ENCODE peak calls at places on chromosomes 13 and 19, in six cellular contexts. S is cardiac muscle cell, C is RWPE2, M is HFF-Myc, L is progenitor cell of endocrine pancreas, R is BE2C. G is an unnamed sample.

GRCh38 chr19:3359850-3360493 is 6.4 kb upstream of the NFIC start:
- DNase-seq in S (peak; percentile 47), C (no peak), M (no peak), L (no peak), R (no peak), G (no peak)

GRCh38 chr13:45055902-45056648 is 64.2 kb upstream of the GTF2F2 start:
- DNase-seq in S (peak; percentile 71), C (no peak), M (peak; percentile 70), L (no peak), R (no peak), G (no peak)

GRCh38 chr19:10299545-10300458 is 9.8 kb downstream of the ZGLP1 start:
- DNase-seq in S (no peak), C (no peak), M (no peak), L (no peak), R (no peak), G (no peak)

GRCh38 chr19:6260912-6261636 is 18.7 kb downstream of the MLLT1 start:
- DNase-seq in S (no peak), C (no peak), M (no peak), L (no peak), R (peak; percentile 65), G (peak; percentile 41)

GRCh38 chr13:27919934-27920676 is at the start of gene PDX1:
- DNase-seq in S (no peak), C (no peak), M (no peak), L (peak; percentile 83), R (peak; percentile 38), G (no peak)

GRCh38 chr19:1251233-1251502 is 2.8 kb downstream of the MIDN start:
- DNase-seq in S (peak; percentile 82), C (no peak), M (no peak), L (no peak), R (peak; percentile 79), G (no peak)

GRCh38 chr19:36377541-36378178 is 1.3 kb downstream of the ZFP14 start:
- DNase-seq in S (no peak), C (no peak), M (no peak), L (no peak), R (no peak), G (no peak)

GRCh38 chr19:1241417-1242095 is at the start of gene ATP5F1D:
- DNase-seq in S (peak; percentile 97), C (peak; percentile 91), M (no peak), L (peak; percentile 69), R (peak; percentile 96), G (peak; percentile 81)

GRCh38 chr19:6887326-6887725 is at the start of gene ADGRE1:
- DNase-seq in S (no peak), C (no peak), M (no peak), L (no peak), R (no peak), G (no peak)

GRCh38 chr13:19927117-19927734 is 31.3 kb upstream of the ZMYM2 start:
- DNase-seq in S (peak; percentile 15), C (no peak), M (no peak), L (no peak), R (no peak), G (no peak)
- TF ChIP-seq CTCF in S (peak; percentile 22), C (peak; percentile 81), M (peak; percentile 29), L (peak; percentile 27), R (peak; percentile 36), G (peak; percentile 59)

DNA sequence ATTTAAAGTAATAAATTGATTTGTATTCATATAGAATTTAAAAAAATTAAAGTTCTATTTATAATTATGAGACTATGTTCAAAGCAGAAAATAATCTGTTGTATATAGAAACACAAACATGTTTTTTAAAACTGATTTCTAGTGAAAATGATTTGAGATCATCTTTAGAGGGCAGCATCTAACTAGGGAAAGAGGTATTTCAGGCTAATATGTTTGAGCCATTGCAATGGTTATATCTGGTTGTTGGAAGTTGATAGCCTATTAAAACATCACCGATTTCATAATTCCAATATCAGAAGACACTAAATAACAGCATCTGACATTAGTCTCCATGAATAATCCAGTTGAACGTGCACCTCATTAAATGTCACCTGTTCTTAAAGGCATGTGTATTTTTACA is 79.8 kb upstream of the SLITRK6 start:
- DNase-seq in S (no peak), C (no peak), M (no peak), L (no peak), R (no peak), G (no peak)
- TF ChIP-seq CTCF in S (no peak), C (no peak), M (no peak), L (no peak), R (no peak), G (no peak)

GRCh38 chr13:67366533-67366932 is 136.4 kb upstream of the PCDH9 start:
- DNase-seq in S (peak; percentile 52), C (no peak), M (no peak), L (no peak), R (no peak), G (no peak)
- TF ChIP-seq CTCF in S (peak; percentile 35), C (peak; percentile 34), M (no peak), L (peak; percentile 14), R (peak; percentile 48), G (peak; percentile 29)

GRCh38 chr13:78098249-78098648 is 179.6 kb upstream of the EDNRB start:
- DNase-seq in S (no peak), C (no peak), M (no peak), L (no peak), R (no peak), G (no peak)

GRCh38 chr13:78100481-78100880 is 181.8 kb upstream of the EDNRB start:
- DNase-seq in S (no peak), C (no peak), M (peak; percentile 15), L (no peak), R (no peak), G (no peak)

DNA sequence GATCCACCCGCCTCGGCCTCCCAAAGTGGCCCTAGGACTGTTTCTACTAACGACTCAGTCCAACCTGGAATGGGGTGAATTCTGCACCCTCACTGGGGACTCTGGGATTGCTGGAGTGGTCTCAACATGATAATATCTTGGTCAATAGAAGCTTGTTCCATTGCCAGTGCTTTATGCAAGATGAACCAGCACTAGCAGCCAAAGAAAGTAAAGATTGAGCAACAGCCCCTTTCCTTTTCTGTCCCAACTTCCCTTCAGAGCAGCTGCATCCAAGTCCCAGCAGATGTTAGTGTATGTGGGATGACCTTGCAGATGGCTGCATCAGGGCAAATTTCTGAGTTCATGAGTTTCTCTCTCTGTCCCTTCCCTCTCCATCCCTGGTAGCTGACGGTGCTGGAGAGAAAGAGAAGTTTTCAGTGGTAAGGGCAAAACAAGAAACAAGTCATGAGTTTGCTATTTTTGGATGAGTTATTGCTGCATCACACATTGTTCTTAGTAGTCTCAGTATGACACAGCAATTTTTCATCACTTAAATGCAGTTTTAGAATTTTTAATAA is 183.6 kb upstream of the EDNRB start:
- DNase-seq in S (peak; percentile 91), C (no peak), M (no peak), L (no peak), R (no peak), G (no peak)
- TF ChIP-seq CTCF in S (no peak), C (no peak), M (no peak), L (no peak), R (no peak), G (no peak)

GRCh38 chr13:100809856-100810255 is 135.3 kb upstream of the TMTC4 start:
- DNase-seq in S (no peak), C (no peak), M (no peak), L (no peak), R (no peak), G (no peak)
- TF ChIP-seq CTCF in S (no peak), C (no peak), M (no peak), L (no peak), R (no peak), G (no peak)

DNA sequence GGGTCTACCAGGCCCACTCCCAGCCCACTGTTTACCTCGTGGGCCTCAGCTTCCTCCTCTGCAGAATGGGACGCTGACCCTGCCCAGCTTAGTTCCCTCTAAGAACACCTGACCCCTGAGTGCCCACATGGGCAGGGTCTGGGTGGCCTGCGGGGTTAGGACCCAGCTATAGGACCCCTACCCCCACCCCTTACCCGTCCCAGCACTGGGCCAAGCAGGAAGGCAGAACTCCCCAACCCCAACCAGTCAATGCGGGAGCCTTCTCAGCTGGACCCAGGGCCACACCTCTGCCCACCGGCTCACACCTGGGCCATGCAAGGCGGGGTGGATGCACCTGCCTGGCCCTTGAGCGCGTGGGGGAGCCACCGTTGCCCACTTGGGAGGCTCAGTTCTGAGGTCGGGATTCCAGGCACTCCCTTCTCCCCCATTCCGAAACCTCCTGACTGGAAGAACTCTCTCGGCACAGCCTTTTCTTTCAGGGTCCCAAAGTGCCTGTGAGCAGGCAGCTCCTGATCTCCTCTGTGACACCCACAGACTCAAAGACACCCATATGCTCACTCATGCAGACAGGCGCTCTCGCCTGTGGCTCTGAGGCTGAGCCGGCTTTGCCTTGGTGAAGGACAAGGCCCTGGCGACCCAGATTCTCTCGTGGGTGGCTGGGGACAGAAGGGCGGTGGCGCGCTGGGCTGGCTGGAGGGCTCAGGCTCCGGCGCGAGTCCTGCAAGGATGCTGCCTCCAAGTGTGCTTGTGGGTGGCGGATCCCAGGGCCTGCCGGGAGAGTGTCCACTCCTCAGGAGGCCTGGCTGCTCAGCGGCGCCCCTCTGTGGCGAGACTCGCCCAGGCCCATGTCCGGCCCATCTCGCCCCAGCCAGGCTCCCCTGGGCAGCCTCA is 27.9 kb upstream of the PARP4 start:
- DNase-seq in S (peak; percentile 54), C (no peak), M (no peak), L (no peak), R (no peak), G (peak; percentile 20)
- TF ChIP-seq CTCF in S (peak; percentile 52), C (no peak), M (peak; percentile 40), L (peak; percentile 38), R (peak; percentile 5), G (peak; percentile 33)

DNA sequence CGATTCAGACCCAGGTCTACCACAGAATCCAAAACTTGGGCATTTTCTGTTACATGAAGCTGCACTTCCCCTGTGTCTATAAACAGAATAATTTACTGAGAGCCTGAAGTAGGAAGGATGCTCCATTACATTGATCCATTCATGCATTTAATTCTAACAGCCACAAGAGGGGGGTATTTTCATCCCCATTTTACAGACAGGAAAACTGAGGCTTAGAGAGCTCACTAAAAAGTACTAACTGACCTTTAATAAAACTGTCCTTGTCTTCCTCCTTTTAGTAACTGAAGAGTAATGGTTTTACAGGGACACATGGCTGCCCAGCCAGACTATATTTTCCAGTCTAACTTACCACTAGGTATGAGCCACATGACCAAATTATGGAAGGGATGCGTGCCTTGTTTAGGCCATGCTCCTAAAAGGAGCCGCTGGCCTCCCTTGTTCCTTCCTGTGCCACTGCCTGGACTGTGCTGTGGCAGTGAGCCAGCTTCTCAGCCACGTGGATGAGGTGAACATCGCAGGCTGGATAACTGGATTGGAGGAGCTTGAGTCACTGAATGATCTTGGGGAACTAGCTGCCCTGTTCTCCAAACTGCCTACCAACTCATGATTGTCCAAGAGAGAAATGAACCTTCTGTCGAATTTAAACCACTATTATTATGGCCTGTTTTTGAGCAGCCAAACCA is 108.3 kb downstream of the DOCK9 start:
- DNase-seq in S (peak; percentile 27), C (no peak), M (no peak), L (no peak), R (peak; percentile 29), G (no peak)
- TF ChIP-seq CTCF in S (no peak), C (peak; percentile 22), M (peak; percentile 11), L (peak; percentile 32), R (no peak), G (peak; percentile 49)

DNA sequence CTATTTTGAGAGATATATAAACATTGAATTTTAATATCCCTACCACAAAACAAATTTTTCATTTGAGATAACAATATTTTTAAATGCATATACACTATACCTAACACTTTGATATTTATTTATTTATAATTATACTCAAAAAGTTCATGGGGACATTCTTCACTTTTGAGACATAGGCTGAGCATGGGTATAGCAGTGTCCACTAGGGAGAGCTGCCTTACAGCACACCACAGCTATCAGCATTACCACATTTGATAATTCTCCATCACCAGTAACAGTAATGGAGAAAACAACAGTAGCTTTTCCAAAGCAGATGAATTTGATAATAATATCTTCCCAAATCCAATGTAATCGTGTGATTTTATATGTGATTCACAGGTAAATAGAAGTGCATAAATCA is 626.1 kb downstream of the DACH1 start:
- DNase-seq in S (peak; percentile 32), C (no peak), M (no peak), L (no peak), R (peak; percentile 25), G (no peak)
- TF ChIP-seq CTCF in S (peak; percentile 51), C (peak; percentile 46), M (no peak), L (peak; percentile 63), R (peak; percentile 87), G (peak; percentile 70)

G was measured in neural crest cell.